ENCODE peak calls at places on chromosome 21, in seven cellular contexts. B, Q, J, M, N, K and D are unnamed samples.

GRCh38 chr21:27564684-27565280 is 597.9 kb upstream of the ADAMTS5 start:
- DNase-seq in Q (peak), B (no peak), K (peak), J (no peak), N (peak), M (peak), D (no peak)

GRCh38 chr21:39156024-39156423 is 27.2 kb downstream of the PSMG1 start:
- DNase-seq in J (no peak), K (no peak), M (peak), Q (peak), B (no peak), N (no peak), D (no peak)

GRCh38 chr21:36069713-36070573 is at the start of gene CBR1:
- DNase-seq in J (peak), K (peak), Q (peak), B (peak), M (peak), N (peak), D (peak)

GRCh38 chr21:37139902-37140301 is 66.8 kb downstream of the TTC3 start:
- DNase-seq in K (no peak), M (peak), N (peak), Q (no peak), J (no peak), B (no peak), D (no peak)

GRCh38 chr21:25501996-25502665 is 105.2 kb downstream of the MRPL39 start:
- DNase-seq in J (no peak), B (peak), N (no peak), K (no peak), Q (peak), M (no peak), D (peak)

GRCh38 chr21:39637197-39637970 is 24.6 kb downstream of the B3GALT5 start:
- DNase-seq in M (no peak), B (no peak), Q (no peak), K (no peak), J (no peak), N (no peak), D (no peak)

GRCh38 chr21:26846036-26846931 is 1.1 kb upstream of the ADAMTS1 start:
- DNase-seq in M (peak), Q (peak), B (no peak), J (peak), K (peak), N (peak), D (no peak)

GRCh38 chr21:35309316-35309715 is 260.2 kb upstream of the RUNX1 start:
- DNase-seq in Q (no peak), N (no peak), J (no peak), K (no peak), B (no peak), M (no peak), D (no peak)

GRCh38 chr21:17527240-17527639 is 14.4 kb downstream of the CXADR start:
- DNase-seq in B (no peak), J (no peak), M (peak), K (no peak), Q (peak), N (no peak), D (no peak)

GRCh38 chr21:35053356-35054096 is 4.4 kb upstream of the RUNX1 start:
- DNase-seq in Q (no peak), N (peak), J (no peak), M (no peak), B (no peak), K (no peak), D (no peak)

GRCh38 chr21:17003221-17003620 is 509.6 kb upstream of the CXADR start:
- DNase-seq in Q (peak), K (no peak), J (no peak), N (peak), B (no peak), M (peak), D (no peak)

GRCh38 chr21:31142600-31142999 is 104.3 kb upstream of the KRTAP19-8 start:
- DNase-seq in M (no peak), N (no peak), J (no peak), B (no peak), K (peak), Q (no peak), D (no peak)

GRCh38 chr21:39681845-39682244 is 63.1 kb upstream of the IGSF5 start:
- DNase-seq in Q (peak), K (no peak), M (peak), J (no peak), B (no peak), N (peak), D (no peak)

GRCh38 chr21:35020902-35021301 is 28.2 kb downstream of the RUNX1 start:
- DNase-seq in K (no peak), Q (peak), N (peak), M (no peak), B (no peak), J (no peak), D (no peak)

GRCh38 chr21:22223385-22223784 is 1225.2 kb downstream of the NCAM2 start:
- DNase-seq in M (no peak), K (no peak), N (no peak), J (no peak), Q (no peak), B (peak), D (no peak)

GRCh38 chr21:37557261-37557950 is 190.8 kb downstream of the DYRK1A start:
- DNase-seq in J (no peak), N (no peak), K (no peak), B (peak), M (no peak), Q (no peak), D (peak)

GRCh38 chr21:21196087-21196486 is 197.9 kb downstream of the NCAM2 start:
- DNase-seq in M (peak), J (no peak), K (no peak), Q (no peak), B (no peak), N (no peak), D (no peak)

GRCh38 chr21:35764586-35764985 is 295.7 kb downstream of the SETD4 start:
- DNase-seq in Q (peak), J (no peak), B (no peak), K (no peak), N (peak), M (no peak), D (no peak)

DNA sequence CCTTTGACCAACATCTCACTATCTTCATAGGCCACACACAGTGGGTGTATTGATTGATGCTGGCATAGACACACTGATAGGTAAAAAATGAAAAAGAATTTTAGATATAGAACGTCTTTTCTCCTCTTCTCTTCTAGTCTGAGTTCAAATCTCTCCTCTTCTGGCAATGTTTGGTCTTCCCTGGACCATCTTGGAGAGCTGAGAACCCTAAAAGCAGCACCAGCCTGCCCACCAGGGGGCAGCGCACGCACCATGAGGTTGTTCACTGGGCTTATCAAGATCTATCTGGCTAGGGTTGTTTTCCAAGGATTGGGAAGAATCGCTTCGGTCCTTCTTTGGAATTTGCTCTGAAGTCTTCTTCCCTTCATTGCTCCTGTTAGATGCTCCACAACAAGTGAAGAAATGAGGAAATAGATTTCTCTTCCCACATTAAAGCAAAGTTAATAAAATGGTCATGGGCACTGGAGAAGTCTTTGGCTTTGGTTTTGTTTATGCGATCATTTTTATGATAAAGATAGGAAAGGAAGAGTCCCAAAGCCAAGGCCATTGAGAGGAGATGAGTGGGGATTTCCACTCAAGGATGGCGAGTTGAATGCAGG is 104.0 kb upstream of the OLIG2 start:
- DNase-seq in K (peak), Q (peak), N (no peak), J (peak), M (no peak), B (no peak), D (no peak)
- TF ChIP-seq CTCF in K (peak), Q (peak), N (peak), J (peak), M (peak), B (peak), D (peak)

DNA sequence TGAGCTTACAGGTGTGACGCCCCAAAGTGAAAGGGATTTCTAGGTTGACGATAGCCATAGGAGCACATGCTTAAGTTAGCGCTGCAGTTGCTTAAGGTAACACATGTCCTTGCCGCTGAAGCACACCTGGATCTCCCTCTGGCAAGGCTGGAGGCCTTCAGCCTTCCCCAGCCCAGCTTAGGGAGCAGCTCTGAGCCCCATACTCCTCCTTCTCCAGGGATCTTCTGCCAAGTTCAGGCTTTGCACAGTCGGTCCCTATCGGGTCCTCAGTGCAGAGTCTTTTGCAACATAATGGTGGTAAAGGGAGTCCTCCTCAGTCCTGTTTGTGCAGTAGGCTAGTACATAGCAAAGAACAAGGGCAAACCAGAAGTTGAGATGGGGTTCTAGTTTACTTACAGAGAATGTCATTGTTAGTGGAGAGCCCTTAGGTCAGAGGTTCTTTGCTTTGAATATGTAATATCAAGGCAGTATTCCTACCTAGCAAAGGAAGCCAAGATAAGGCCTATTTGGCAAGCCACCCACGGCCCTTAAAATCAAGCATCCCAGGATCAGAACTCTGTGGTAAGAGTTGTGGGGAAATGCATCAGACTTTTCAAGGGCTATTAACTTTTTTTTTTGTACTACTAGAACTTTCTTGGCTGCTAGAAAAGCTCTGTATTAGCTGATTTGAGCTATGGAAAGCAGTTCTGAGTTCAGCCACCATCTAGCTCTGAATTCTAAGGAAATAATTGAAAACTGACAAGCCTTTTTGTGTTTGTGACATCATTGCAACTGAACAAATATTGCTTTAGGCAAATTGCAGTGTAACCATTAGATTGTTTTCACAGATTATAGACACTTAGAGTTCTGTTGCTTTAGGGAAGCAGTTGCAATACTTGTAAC is 1.4 kb downstream of the EVA1C start:
- DNase-seq in M (no peak), J (peak), K (no peak), Q (peak), N (no peak), B (no peak), D (no peak)
- H3K4me3 ChIP-seq in M (peak), J (peak), K (no peak), Q (peak), N (no peak), B (no peak), D (no peak)

GRCh38 chr21:44846201-44846484 is 27.3 kb downstream of the PTTG1IP start:
- DNase-seq in N (no peak), B (no peak), J (no peak), Q (peak), M (no peak), K (no peak), D (no peak)
- TF ChIP-seq CTCF in N (no peak), B (no peak), J (no peak), Q (no peak), M (no peak), K (no peak), D (no peak)

GRCh38 chr21:15061747-15062146 is 3.1 kb downstream of the NRIP1 start:
- DNase-seq in N (no peak), B (no peak), Q (no peak), M (no peak), K (no peak), J (no peak), D (no peak)
- H3K4me3 ChIP-seq in N (no peak), B (no peak), Q (no peak), M (peak), K (peak), J (peak), D (no peak)

GRCh38 chr21:44829507-44830092 is 11.7 kb upstream of the SUMO3 start:
- DNase-seq in K (no peak), N (no peak), J (no peak), M (no peak), Q (no peak), B (no peak), D (no peak)
- TF ChIP-seq CTCF in K (no peak), N (no peak), J (no peak), M (no peak), Q (no peak), B (no peak), D (no peak)

DNA sequence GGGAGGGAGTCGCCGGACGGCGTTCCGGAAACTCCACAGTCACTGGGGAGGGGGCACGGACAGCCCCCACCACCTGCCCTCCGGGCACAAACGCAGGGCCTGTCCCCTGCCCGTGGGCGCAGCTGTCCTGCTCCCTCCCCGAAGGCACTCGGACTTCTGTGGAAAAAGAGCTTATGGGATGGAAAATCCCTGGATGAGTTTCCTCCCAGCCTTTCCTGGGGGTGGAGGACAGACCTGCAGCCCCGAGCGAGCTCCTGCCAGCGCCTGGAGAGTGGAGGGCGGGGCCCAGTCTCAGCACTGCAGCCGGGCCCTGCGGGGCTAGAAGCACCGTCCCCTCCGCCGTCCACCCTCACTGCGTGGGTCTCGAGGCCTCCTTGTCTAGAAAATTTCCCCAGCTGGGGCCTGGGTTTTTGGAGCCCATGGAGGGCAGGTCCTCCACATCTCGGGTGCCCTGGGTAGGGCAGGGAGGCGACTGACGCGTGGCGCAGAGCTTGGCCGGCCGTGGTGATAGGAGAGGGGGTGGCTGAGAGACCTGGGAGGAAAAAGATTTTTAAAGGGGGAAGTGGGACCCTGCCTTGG is 6.5 kb upstream of the COL6A1 start:
- DNase-seq in J (peak), K (no peak), B (no peak), M (no peak), N (no peak), Q (no peak), D (no peak)
- H3K4me3 ChIP-seq in J (peak), K (no peak), B (no peak), M (peak), N (peak), Q (no peak), D (no peak)

GRCh38 chr21:42411197-42411869 is 7.6 kb downstream of the UBASH3A start:
- DNase-seq in K (no peak), B (no peak), M (no peak), N (no peak), J (no peak), Q (peak), D (no peak)
- TF ChIP-seq CTCF in K (no peak), B (no peak), M (no peak), N (no peak), J (no peak), Q (peak), D (peak)

GRCh38 chr21:44916965-44917364 is 3.7 kb downstream of the ITGB2 start:
- DNase-seq in M (no peak), J (no peak), Q (peak), K (no peak), N (no peak), B (no peak), D (no peak)

GRCh38 chr21:44913425-44914175 is 7.1 kb downstream of the ITGB2 start:
- DNase-seq in B (no peak), N (no peak), Q (no peak), M (no peak), K (no peak), J (peak), D (no peak)

GRCh38 chr21:44911384-44912157 is 9.1 kb downstream of the ITGB2 start:
- DNase-seq in N (no peak), J (peak), B (no peak), Q (peak), M (no peak), K (no peak), D (no peak)

GRCh38 chr21:44912158-44912473 is 8.6 kb downstream of the ITGB2 start:
- DNase-seq in M (no peak), N (no peak), K (no peak), B (no peak), Q (no peak), J (no peak), D (no peak)

DNA sequence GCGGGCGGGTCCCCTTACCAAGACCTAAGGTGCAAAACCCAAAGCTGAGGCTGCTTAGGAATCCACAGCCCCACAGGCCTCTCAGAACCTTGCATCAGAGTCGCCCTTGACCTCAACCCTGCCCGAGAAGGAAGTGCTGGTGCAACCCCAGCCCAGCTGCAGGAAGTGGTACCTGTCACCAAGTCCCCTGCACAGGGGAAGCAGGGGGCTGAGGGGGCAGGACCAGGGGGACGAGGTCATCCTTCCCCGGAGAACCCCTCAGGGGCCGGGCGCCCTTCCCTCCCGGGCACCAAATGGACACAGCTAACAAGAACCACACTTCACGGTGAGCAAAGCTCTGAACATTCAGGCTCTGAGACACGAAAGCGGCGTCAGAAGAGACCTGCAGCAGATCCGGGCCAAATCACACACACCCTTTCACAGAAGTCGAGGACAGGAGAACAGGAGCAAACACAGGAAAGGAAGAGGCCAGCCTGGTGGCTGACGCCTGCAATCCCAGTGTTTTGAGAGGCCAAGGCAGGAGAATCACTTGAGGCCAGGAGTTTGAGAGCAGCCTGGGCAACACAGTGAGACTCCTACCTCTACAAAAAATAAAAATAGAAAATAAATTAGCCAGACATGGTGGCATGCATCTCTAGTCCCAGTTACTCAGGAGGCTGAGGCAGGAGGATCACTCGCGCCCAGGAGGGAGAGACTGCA is 6.4 kb downstream of the ITGB2 start:
- DNase-seq in Q (no peak), B (peak), K (no peak), N (no peak), M (no peak), J (peak), D (no peak)
- H3K4me3 ChIP-seq in Q (no peak), B (peak), K (no peak), N (no peak), M (no peak), J (peak), D (peak)